ENCODE peak calls at places on chromosomes 3 and 15, in nine cellular contexts. Q, M, U, E, C, X, W, O and B are unnamed samples.

GRCh38 chr3:126126292-126126691 is 42.4 kb upstream of the SLC41A3 start:
- DNase-seq in M (no peak), W (no peak), E (no peak), C (no peak), O (no peak), X (no peak), Q (no peak), U (no peak), B (no peak)

GRCh38 chr3:196643201-196643749 is 3.8 kb downstream of the NRROS start:
- DNase-seq in O (no peak), W (no peak), C (peak; percentile 39), X (no peak), M (no peak), Q (no peak), U (no peak), E (no peak), B (no peak)

GRCh38 chr3:8517490-8517889 is 15.9 kb downstream of the LMCD1 start:
- DNase-seq in M (no peak), U (no peak), Q (no peak), C (no peak), E (no peak), W (no peak), O (no peak), X (no peak), B (no peak)

GRCh38 chr3:186806173-186807055 is at the start of gene RFC4:
- DNase-seq in U (peak; percentile 85), W (peak; percentile 57), M (peak; percentile 91), Q (peak; percentile 68), O (peak; percentile 57), X (peak; percentile 88), E (no peak), C (peak; percentile 71), B (peak; percentile 60)

GRCh38 chr3:14368885-14369284 is 33.5 kb upstream of the SLC6A6 start:
- DNase-seq in C (no peak), M (no peak), Q (no peak), X (no peak), E (no peak), U (no peak), W (no peak), O (no peak), B (no peak)

GRCh38 chr3:183766745-183767606 is 58.4 kb downstream of the MAP6D1 start:
- DNase-seq in O (peak; percentile 78), U (peak; percentile 50), C (peak; percentile 69), W (peak; percentile 61), Q (peak; percentile 46), M (peak; percentile 77), X (peak; percentile 48), E (peak; percentile 49), B (peak; percentile 88)

GRCh38 chr15:84979651-84980050 is 2.0 kb upstream of the PDE8A start:
- DNase-seq in M (no peak), Q (no peak), U (no peak), E (no peak), O (no peak), X (peak; percentile 33), C (no peak), W (no peak), B (no peak)

GRCh38 chr15:45648521-45649200 is 13.8 kb downstream of the SQOR start:
- DNase-seq in E (no peak), X (no peak), W (no peak), U (no peak), O (peak; percentile 81), M (peak; percentile 80), C (peak; percentile 68), Q (no peak), B (peak; percentile 79)

GRCh38 chr15:56208641-56209155 is 35.0 kb downstream of the RFX7 start:
- DNase-seq in C (no peak), M (no peak), O (no peak), U (no peak), W (no peak), E (no peak), X (no peak), Q (no peak), B (peak; percentile 13)

GRCh38 chr3:94875149-94875548 is 812.3 kb downstream of the NSUN3 start:
- DNase-seq in C (no peak), U (no peak), Q (no peak), O (no peak), M (no peak), W (no peak), E (no peak), X (no peak), B (no peak)

GRCh38 chr3:178947738-178948137 is 123.9 kb downstream of the ZMAT3 start:
- DNase-seq in E (no peak), O (no peak), C (no peak), X (no peak), U (no peak), W (no peak), M (peak; percentile 9), Q (no peak), B (peak; percentile 10)
- TF ChIP-seq CTCF in E (no peak), O (no peak), C (no peak), X (peak; percentile 53), U (no peak), W (peak; percentile 11), M (no peak), Q (no peak), B (no peak)

DNA sequence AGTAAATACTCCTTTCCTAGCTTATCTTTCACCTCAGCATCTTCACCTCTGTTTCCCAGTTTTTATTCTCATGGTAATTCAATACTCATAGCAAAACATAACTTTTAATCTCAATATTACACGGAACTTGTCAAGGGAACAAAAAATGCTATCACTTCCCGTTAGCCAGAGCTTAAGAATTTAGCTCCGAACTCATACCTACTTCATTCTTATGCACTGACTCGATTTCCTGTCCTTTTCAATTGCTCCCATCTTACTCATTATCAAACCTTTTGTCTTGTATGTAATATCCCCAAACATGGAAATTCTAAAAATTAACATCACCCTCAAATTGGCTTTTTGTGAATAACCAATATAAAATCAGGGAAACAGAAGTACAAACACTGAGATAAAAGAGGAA is 28.2 kb downstream of the MYEF2 start:
- DNase-seq in W (no peak), E (peak; percentile 6), X (no peak), C (no peak), M (peak; percentile 29), Q (no peak), U (no peak), O (peak; percentile 67), B (peak; percentile 85)
- H3K4me3 ChIP-seq in W (no peak overlapping the region), E (no peak overlapping the region), X (no peak overlapping the region), C (no peak overlapping the region), M (no peak overlapping the region), Q (no peak overlapping the region), U (no peak overlapping the region), O (no peak overlapping the region), B (no peak overlapping the region)

GRCh38 chr15:47116698-47117097 is 600.6 kb upstream of the SEMA6D start:
- DNase-seq in U (no peak), W (no peak), C (no peak), M (no peak), O (no peak), X (no peak), E (no peak), Q (no peak), B (no peak)
- TF ChIP-seq CTCF in U (no peak), W (no peak), C (no peak), M (no peak), O (no peak), X (no peak), E (no peak), Q (no peak), B (no peak)

GRCh38 chr3:15612001-15612400 is 10.5 kb downstream of the BTD start:
- DNase-seq in O (no peak), M (no peak), X (no peak), C (no peak), E (no peak), W (no peak), U (no peak), Q (no peak), B (no peak)

GRCh38 chr3:15610083-15610482 is 8.5 kb downstream of the BTD start:
- DNase-seq in W (no peak), E (no peak), X (no peak), Q (no peak), M (peak; percentile 96), O (peak; percentile 69), U (no peak), C (peak; percentile 96), B (peak; percentile 80)

GRCh38 chr3:15611018-15611417 is 9.5 kb downstream of the BTD start:
- DNase-seq in M (no peak), O (no peak), C (peak; percentile 68), Q (no peak), E (no peak), U (no peak), X (no peak), W (no peak), B (no peak)

GRCh38 chr3:15614958-15615357 is 13.4 kb downstream of the BTD start:
- DNase-seq in U (no peak), X (no peak), M (no peak), Q (no peak), E (no peak), C (no peak), W (no peak), O (no peak), B (no peak)

GRCh38 chr3:15616053-15616452 is 14.5 kb downstream of the BTD start:
- DNase-seq in Q (no peak), W (no peak), M (peak; percentile 66), C (no peak), E (no peak), U (no peak), O (peak; percentile 55), X (no peak), B (peak; percentile 83)
- H3K4me3 ChIP-seq in Q (no peak overlapping the region), W (no peak overlapping the region), M (no peak overlapping the region), C (no peak overlapping the region), E (no peak overlapping the region), U (no peak overlapping the region), O (no peak overlapping the region), X (no peak overlapping the region), B (no peak overlapping the region)

GRCh38 chr3:140219161-140219745 is 284.3 kb downstream of the CLSTN2 start:
- DNase-seq in C (no peak), O (no peak), M (no peak), X (no peak), U (no peak), E (no peak), W (no peak), Q (no peak), B (no peak)

GRCh38 chr3:140223631-140224030 is 288.6 kb downstream of the CLSTN2 start:
- DNase-seq in E (no peak), Q (no peak), W (no peak), M (peak; percentile 33), C (no peak), X (no peak), U (no peak), O (peak; percentile 66), B (peak; percentile 14)

GRCh38 chr3:140223197-140223596 is 288.2 kb downstream of the CLSTN2 start:
- DNase-seq in C (no peak), M (no peak), O (no peak), U (no peak), E (no peak), Q (no peak), W (no peak), X (no peak), B (no peak)

GRCh38 chr3:140216249-140216648 is 281.3 kb downstream of the CLSTN2 start:
- DNase-seq in O (no peak), C (no peak), Q (no peak), E (no peak), W (peak; percentile 20), U (no peak), M (no peak), X (no peak), B (peak; percentile 13)

GRCh38 chr3:140219923-140220452 is 285.0 kb downstream of the CLSTN2 start:
- DNase-seq in W (no peak), X (no peak), Q (no peak), C (no peak), M (no peak), O (no peak), U (no peak), E (no peak), B (no peak)
- TF ChIP-seq CTCF in W (peak; percentile 19), X (no peak), Q (no peak), C (no peak), M (no peak), O (peak; percentile 11), U (no peak), E (peak; percentile 12), B (peak; percentile 17)